ENCODE peak calls at places on chromosomes 1 and 21, in five cellular contexts. K is H9, G is H1, S is mesenchymal stem cell, O is neuronal stem cell. U is an unnamed sample.

GRCh38 chr21:27633631-27634030 is 666.7 kb upstream of the ADAMTS5 start:
- DNase-seq in K (no peak), G (no peak), S (no peak), O (no peak), U (peak; percentile 32)

GRCh38 chr1:11147371-11147770 is 41.8 kb upstream of the ANGPTL7 start:
- DNase-seq in K (no peak), G (no peak), S (no peak), O (no peak), U (peak; percentile 73)

GRCh38 chr1:204152310-204153044 is 633 bp upstream of the ETNK2 start:
- DNase-seq in K (no peak), G (peak; percentile 87), S (no peak), O (no peak), U (no peak)

GRCh38 chr1:116805398-116805797 is 51.2 kb downstream of the CD2 start:
- DNase-seq in K (no peak), G (no peak), S (no peak), O (no peak), U (no peak)

GRCh38 chr21:35578831-35579470 is 481.4 kb downstream of the SETD4 start:
- DNase-seq in K (no peak), G (no peak), S (peak; percentile 50), O (no peak), U (no peak)

GRCh38 chr1:207875532-207875931 is 35.4 kb downstream of the CD34 start:
- DNase-seq in K (no peak), G (no peak), S (no peak), O (no peak), U (no peak)

GRCh38 chr1:83998205-83998598 is 730 bp downstream of the TTLL7 start:
- DNase-seq in K (no peak), G (no peak), S (no peak), O (peak; percentile 3), U (peak; percentile 51)

GRCh38 chr1:41281367-41281766 is 39.3 kb upstream of the SCMH1 start:
- DNase-seq in K (no peak), G (no peak), S (no peak), O (no peak), U (no peak)

GRCh38 chr1:11286735-11287410 is 13.9 kb downstream of the UBIAD1 start:
- DNase-seq in K (peak; percentile 58), G (peak; percentile 53), S (no peak), O (peak; percentile 80), U (no peak)

GRCh38 chr1:78833491-78833890 is 173.0 kb downstream of the ADGRL4 start:
- DNase-seq in K (no peak), G (no peak), S (peak; percentile 64), O (no peak), U (no peak)

GRCh38 chr1:11157867-11158266 is 31.3 kb upstream of the ANGPTL7 start:
- DNase-seq in K (no peak), G (no peak), S (no peak), O (no peak), U (no peak)

DNA sequence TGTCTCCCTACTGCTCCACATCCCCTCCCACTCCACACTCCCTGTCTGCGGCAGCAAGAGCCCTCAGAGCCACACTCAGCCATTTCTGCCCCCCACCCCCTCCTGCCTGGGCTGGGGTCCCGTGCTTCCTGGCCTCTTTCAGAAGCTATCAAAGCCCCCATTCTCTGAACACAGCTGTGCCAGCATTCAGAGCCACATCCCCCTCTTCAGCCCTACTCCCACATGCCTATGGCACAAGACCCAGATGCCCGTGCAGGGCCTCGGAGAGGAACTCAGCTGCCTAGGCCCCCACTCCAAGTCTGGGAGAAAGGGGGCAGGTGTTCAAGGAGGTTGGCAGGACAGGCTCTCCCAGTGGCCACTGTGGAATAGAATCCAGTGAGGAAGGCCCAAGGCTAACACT is 3.7 kb upstream of the BCAN start:
- DNase-seq in K (no peak), G (no peak), S (no peak), O (no peak), U (no peak)
- H2BK12ac ChIP-seq in K (no peak overlapping the region), G (no peak overlapping the region), S (no peak overlapping the region), O (no peak overlapping the region), U (no peak overlapping the region)

DNA sequence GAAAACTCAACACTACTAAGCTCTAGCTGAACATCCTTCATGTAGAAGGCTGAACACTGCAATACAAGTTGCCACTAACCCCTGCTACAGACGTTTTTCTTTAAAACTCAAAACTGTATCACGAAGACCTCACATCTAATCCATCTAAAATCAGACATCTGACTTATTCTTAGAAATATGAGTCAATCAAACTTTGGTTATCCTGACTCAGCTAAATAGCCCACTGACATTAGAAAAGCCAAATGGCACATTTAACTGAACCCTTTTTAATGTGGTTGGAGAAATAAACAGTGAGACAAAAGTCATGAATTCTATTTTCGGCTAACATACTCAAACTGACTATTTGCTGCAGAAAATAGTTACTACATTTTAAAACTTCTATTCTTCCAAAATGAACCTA is 35.6 kb downstream of the WLS start:
- DNase-seq in K (no peak), G (no peak), S (no peak), O (no peak), U (no peak)
- H2BK12ac ChIP-seq in K (no peak overlapping the region), G (no peak overlapping the region), S (no peak overlapping the region), O (no peak overlapping the region), U (no peak overlapping the region)

DNA sequence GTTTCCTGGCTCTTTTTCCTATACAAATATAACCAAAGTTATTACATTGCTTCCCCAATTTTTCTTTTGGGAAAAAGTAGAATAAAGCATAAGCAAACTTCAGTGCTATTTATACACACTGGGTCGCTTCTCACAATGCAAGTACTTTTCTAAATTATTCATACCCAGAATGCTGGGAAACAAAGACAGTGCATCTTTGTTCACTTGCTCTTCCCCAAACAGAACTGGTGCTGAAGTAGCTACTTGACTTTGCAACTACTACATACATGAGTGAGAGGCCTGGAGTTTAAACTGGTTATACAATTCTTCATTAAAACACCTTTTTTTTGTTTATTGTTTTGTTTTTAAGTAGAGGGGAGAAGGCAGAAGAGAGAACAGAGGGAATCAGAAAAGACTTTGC is 40.2 kb downstream of the STX6 start:
- DNase-seq in K (no peak), G (no peak), S (no peak), O (no peak), U (no peak)
- H2BK12ac ChIP-seq in K (no peak overlapping the region), G (no peak overlapping the region), S (no peak overlapping the region), O (no peak overlapping the region), U (no peak overlapping the region)

GRCh38 chr1:152654110-152654509 is 9.1 kb upstream of the LCE2D start:
- DNase-seq in K (peak; percentile 34), G (peak; percentile 67), S (no peak), O (peak; percentile 17), U (peak; percentile 56)
- H2BK12ac ChIP-seq in K (no peak overlapping the region), G (no peak overlapping the region), S (no peak overlapping the region), O (no peak overlapping the region), U (no peak overlapping the region)

GRCh38 chr1:183215076-183215720 is 29.1 kb downstream of the LAMC2 start:
- DNase-seq in K (no peak), G (no peak), S (no peak), O (no peak), U (no peak)
- H2BK12ac ChIP-seq in K (no peak overlapping the region), G (no peak overlapping the region), S (no peak overlapping the region), O (no peak overlapping the region), U (no peak overlapping the region)

U was measured in trophoblast cell.